ENCODE peak calls at places on chromosomes 6 and 20, in ten cellular contexts. One of them, this sample, is unnamed.

GRCh38 chr20:35011589-35012226 is 56.0 kb downstream of the MYH7B start:
- DNase-seq in transverse colon: no peak
- DNase-seq in astrocyte: no peak
- DNase-seq in CD4-positive, alpha-beta memory T cell: no peak
- DNase-seq in neural progenitor cell: no peak
- DNase-seq in IMR-90: no peak
- DNase-seq in neuronal stem cell: no peak
- DNase-seq in A549: no peak
- DNase-seq in ascending aorta: no peak
- DNase-seq in AG04450: no peak
- DNase-seq in this sample: no peak

GRCh38 chr6:10393544-10394225 is 21.2 kb downstream of the TFAP2A start:
- DNase-seq in transverse colon: no peak
- DNase-seq in neural progenitor cell: no peak
- DNase-seq in neuronal stem cell: peak
- DNase-seq in AG04450: no peak
- DNase-seq in CD4-positive, alpha-beta memory T cell: no peak
- DNase-seq in A549: no peak
- DNase-seq in ascending aorta: no peak
- DNase-seq in IMR-90: no peak
- DNase-seq in astrocyte: no peak
- DNase-seq in this sample: no peak

GRCh38 chr6:227074-227782 is 65.1 kb upstream of the DUSP22 start:
- DNase-seq in neural progenitor cell: no peak
- DNase-seq in CD4-positive, alpha-beta memory T cell: no peak
- DNase-seq in transverse colon: peak
- DNase-seq in ascending aorta: no peak
- DNase-seq in A549: no peak
- DNase-seq in AG04450: no peak
- DNase-seq in astrocyte: no peak
- DNase-seq in IMR-90: no peak
- DNase-seq in neuronal stem cell: no peak
- DNase-seq in this sample: no peak

GRCh38 chr6:11065436-11066202 is 21.5 kb upstream of the ELOVL2 start:
- DNase-seq in astrocyte: no peak
- DNase-seq in neuronal stem cell: no peak
- DNase-seq in CD4-positive, alpha-beta memory T cell: no peak
- DNase-seq in transverse colon: no peak
- DNase-seq in ascending aorta: no peak
- DNase-seq in A549: no peak
- DNase-seq in neural progenitor cell: no peak
- DNase-seq in IMR-90: no peak
- DNase-seq in AG04450: no peak
- DNase-seq in this sample: no peak

GRCh38 chr6:106519460-106520394 is 109.6 kb downstream of the RTN4IP1 start:
- DNase-seq in transverse colon: peak
- DNase-seq in neural progenitor cell: no peak
- DNase-seq in ascending aorta: no peak
- DNase-seq in AG04450: peak
- DNase-seq in neuronal stem cell: no peak
- DNase-seq in A549: peak
- DNase-seq in astrocyte: peak
- DNase-seq in IMR-90: peak
- DNase-seq in CD4-positive, alpha-beta memory T cell: peak
- DNase-seq in this sample: peak

GRCh38 chr20:44209691-44210421 is 715 bp downstream of the OSER1 start:
- DNase-seq in astrocyte: peak
- DNase-seq in A549: peak
- DNase-seq in transverse colon: no peak
- DNase-seq in IMR-90: peak
- DNase-seq in AG04450: no peak
- DNase-seq in neuronal stem cell: peak
- DNase-seq in CD4-positive, alpha-beta memory T cell: peak
- DNase-seq in neural progenitor cell: peak
- DNase-seq in ascending aorta: peak
- DNase-seq in this sample: no peak

GRCh38 chr20:50717974-50718761 is 13.2 kb upstream of the PARD6B start:
- DNase-seq in CD4-positive, alpha-beta memory T cell: no peak
- DNase-seq in neural progenitor cell: no peak
- DNase-seq in ascending aorta: peak
- DNase-seq in AG04450: no peak
- DNase-seq in neuronal stem cell: no peak
- DNase-seq in transverse colon: no peak
- DNase-seq in A549: peak
- DNase-seq in astrocyte: no peak
- DNase-seq in IMR-90: no peak
- DNase-seq in this sample: no peak

GRCh38 chr20:50670126-50670862 is 21.0 kb downstream of the RIPOR3 start:
- DNase-seq in neuronal stem cell: no peak
- DNase-seq in A549: peak
- DNase-seq in IMR-90: peak
- DNase-seq in astrocyte: no peak
- DNase-seq in neural progenitor cell: no peak
- DNase-seq in AG04450: no peak
- DNase-seq in CD4-positive, alpha-beta memory T cell: no peak
- DNase-seq in ascending aorta: no peak
- DNase-seq in transverse colon: no peak
- DNase-seq in this sample: no peak

GRCh38 chr6:125586074-125586473 is 163.4 kb upstream of the HEY2 start:
- DNase-seq in neural progenitor cell: no peak
- DNase-seq in AG04450: no peak
- DNase-seq in astrocyte: peak
- DNase-seq in IMR-90: peak
- DNase-seq in CD4-positive, alpha-beta memory T cell: no peak
- DNase-seq in ascending aorta: no peak
- DNase-seq in A549: peak
- DNase-seq in transverse colon: no peak
- DNase-seq in neuronal stem cell: no peak
- DNase-seq in this sample: no peak

GRCh38 chr20:15742076-15742475 is 831.2 kb downstream of the KIF16B start:
- DNase-seq in AG04450: no peak
- DNase-seq in neuronal stem cell: no peak
- DNase-seq in ascending aorta: no peak
- DNase-seq in transverse colon: no peak
- DNase-seq in CD4-positive, alpha-beta memory T cell: no peak
- DNase-seq in IMR-90: no peak
- DNase-seq in astrocyte: no peak
- DNase-seq in A549: no peak
- DNase-seq in neural progenitor cell: no peak
- DNase-seq in this sample: no peak

GRCh38 chr6:16723833-16724232 is 37.4 kb downstream of the ATXN1 start:
- DNase-seq in CD4-positive, alpha-beta memory T cell: no peak
- DNase-seq in ascending aorta: peak
- DNase-seq in transverse colon: no peak
- DNase-seq in A549: peak
- DNase-seq in IMR-90: peak
- DNase-seq in neural progenitor cell: no peak
- DNase-seq in astrocyte: peak
- DNase-seq in AG04450: peak
- DNase-seq in neuronal stem cell: no peak
- DNase-seq in this sample: no peak

GRCh38 chr6:26064619-26065257 is 22.5 kb upstream of the HFE start:
- DNase-seq in astrocyte: peak
- DNase-seq in IMR-90: peak
- DNase-seq in A549: peak
- DNase-seq in neural progenitor cell: peak
- DNase-seq in CD4-positive, alpha-beta memory T cell: peak
- DNase-seq in transverse colon: no peak
- DNase-seq in AG04450: peak
- DNase-seq in neuronal stem cell: no peak
- DNase-seq in ascending aorta: no peak
- DNase-seq in this sample: peak

DNA sequence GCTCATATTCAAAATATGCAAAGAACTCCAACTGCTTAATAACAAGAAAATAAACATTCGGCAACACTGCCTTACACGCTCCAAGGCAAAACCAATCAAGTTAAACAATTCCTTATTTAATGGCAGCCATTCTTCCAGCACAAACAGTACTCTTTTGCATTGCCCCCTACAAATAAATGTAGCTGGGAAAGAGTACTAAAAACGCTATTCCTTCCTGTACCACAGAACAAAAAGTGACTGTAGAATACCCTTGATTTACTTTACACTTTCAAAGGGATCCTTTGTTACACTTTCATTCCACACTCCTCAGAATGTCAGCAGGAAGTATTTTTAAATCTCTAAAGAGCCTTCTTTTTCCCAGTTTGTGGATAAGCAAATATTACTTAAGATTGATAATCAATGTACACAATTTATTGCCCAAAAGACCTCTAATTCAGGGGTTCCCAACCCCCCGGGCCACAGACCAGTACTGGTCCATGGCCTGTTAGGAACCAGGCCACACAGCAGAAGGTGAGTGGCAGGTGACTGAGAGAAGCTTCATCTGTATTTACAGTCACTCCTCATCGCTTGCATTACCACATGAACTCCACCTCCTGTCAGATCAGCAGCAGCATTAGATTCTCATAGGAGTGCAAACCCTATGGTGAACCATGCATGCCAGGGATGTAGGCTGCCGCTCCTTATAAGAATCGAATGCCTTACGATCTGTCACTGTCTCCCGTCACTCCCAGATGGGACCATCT is 51.6 kb downstream of the MBOAT1 start:
- DNase-seq in neuronal stem cell: no peak
- DNase-seq in neural progenitor cell: no peak
- DNase-seq in transverse colon: no peak
- DNase-seq in AG04450: no peak
- DNase-seq in CD4-positive, alpha-beta memory T cell: no peak
- DNase-seq in A549: no peak
- DNase-seq in IMR-90: no peak
- DNase-seq in astrocyte: no peak
- DNase-seq in ascending aorta: no peak
- DNase-seq in this sample: no peak
- H3K27ac ChIP-seq in neuronal stem cell: no peak
- H3K27ac ChIP-seq in neural progenitor cell: no peak
- H3K27ac ChIP-seq in transverse colon: peak
- H3K27ac ChIP-seq in AG04450: no peak
- H3K27ac ChIP-seq in CD4-positive, alpha-beta memory T cell: no peak
- H3K27ac ChIP-seq in A549: no peak
- H3K27ac ChIP-seq in IMR-90: no peak
- H3K27ac ChIP-seq in astrocyte: no peak
- H3K27ac ChIP-seq in ascending aorta: no peak
- H3K27ac ChIP-seq in this sample: no peak

GRCh38 chr6:121506761-121507754 is 71.6 kb downstream of the GJA1 start:
- DNase-seq in AG04450: peak
- DNase-seq in neuronal stem cell: no peak
- DNase-seq in A549: no peak
- DNase-seq in ascending aorta: no peak
- DNase-seq in CD4-positive, alpha-beta memory T cell: no peak
- DNase-seq in astrocyte: peak
- DNase-seq in transverse colon: no peak
- DNase-seq in neural progenitor cell: no peak
- DNase-seq in IMR-90: peak
- DNase-seq in this sample: no peak
- H3K27ac ChIP-seq in AG04450: peak
- H3K27ac ChIP-seq in neuronal stem cell: no peak
- H3K27ac ChIP-seq in A549: peak
- H3K27ac ChIP-seq in ascending aorta: no peak
- H3K27ac ChIP-seq in CD4-positive, alpha-beta memory T cell: no peak
- H3K27ac ChIP-seq in astrocyte: peak
- H3K27ac ChIP-seq in transverse colon: no peak
- H3K27ac ChIP-seq in neural progenitor cell: no peak
- H3K27ac ChIP-seq in IMR-90: peak
- H3K27ac ChIP-seq in this sample: no peak

GRCh38 chr6:15402401-15403045 is 156.7 kb downstream of the JARID2 start:
- DNase-seq in IMR-90: peak
- DNase-seq in neuronal stem cell: no peak
- DNase-seq in transverse colon: no peak
- DNase-seq in AG04450: no peak
- DNase-seq in astrocyte: no peak
- DNase-seq in CD4-positive, alpha-beta memory T cell: no peak
- DNase-seq in ascending aorta: no peak
- DNase-seq in neural progenitor cell: no peak
- DNase-seq in A549: no peak
- DNase-seq in this sample: no peak
- H3K27ac ChIP-seq in IMR-90: no peak
- H3K27ac ChIP-seq in neuronal stem cell: no peak
- H3K27ac ChIP-seq in transverse colon: peak
- H3K27ac ChIP-seq in AG04450: no peak
- H3K27ac ChIP-seq in astrocyte: no peak
- H3K27ac ChIP-seq in CD4-positive, alpha-beta memory T cell: no peak
- H3K27ac ChIP-seq in ascending aorta: no peak
- H3K27ac ChIP-seq in neural progenitor cell: no peak
- H3K27ac ChIP-seq in A549: no peak
- H3K27ac ChIP-seq in this sample: no peak

GRCh38 chr6:152946484-152946883 is 36.4 kb downstream of the FBXO5 start:
- DNase-seq in neuronal stem cell: no peak
- DNase-seq in neural progenitor cell: no peak
- DNase-seq in transverse colon: no peak
- DNase-seq in CD4-positive, alpha-beta memory T cell: no peak
- DNase-seq in AG04450: no peak
- DNase-seq in astrocyte: no peak
- DNase-seq in ascending aorta: no peak
- DNase-seq in IMR-90: no peak
- DNase-seq in A549: no peak
- DNase-seq in this sample: no peak

GRCh38 chr6:152952866-152953509 is 29.9 kb downstream of the FBXO5 start:
- DNase-seq in IMR-90: peak
- DNase-seq in neural progenitor cell: peak
- DNase-seq in CD4-positive, alpha-beta memory T cell: no peak
- DNase-seq in ascending aorta: no peak
- DNase-seq in transverse colon: no peak
- DNase-seq in AG04450: no peak
- DNase-seq in A549: peak
- DNase-seq in neuronal stem cell: no peak
- DNase-seq in astrocyte: peak
- DNase-seq in this sample: no peak

GRCh38 chr6:152952045-152952444 is 30.8 kb downstream of the FBXO5 start:
- DNase-seq in CD4-positive, alpha-beta memory T cell: no peak
- DNase-seq in A549: no peak
- DNase-seq in neuronal stem cell: no peak
- DNase-seq in transverse colon: no peak
- DNase-seq in ascending aorta: no peak
- DNase-seq in neural progenitor cell: no peak
- DNase-seq in IMR-90: peak
- DNase-seq in AG04450: no peak
- DNase-seq in astrocyte: peak
- DNase-seq in this sample: no peak

GRCh38 chr6:152950240-152950639 is 32.6 kb downstream of the FBXO5 start:
- DNase-seq in CD4-positive, alpha-beta memory T cell: no peak
- DNase-seq in ascending aorta: no peak
- DNase-seq in A549: no peak
- DNase-seq in neuronal stem cell: no peak
- DNase-seq in AG04450: no peak
- DNase-seq in astrocyte: no peak
- DNase-seq in IMR-90: no peak
- DNase-seq in neural progenitor cell: no peak
- DNase-seq in transverse colon: no peak
- DNase-seq in this sample: no peak

DNA sequence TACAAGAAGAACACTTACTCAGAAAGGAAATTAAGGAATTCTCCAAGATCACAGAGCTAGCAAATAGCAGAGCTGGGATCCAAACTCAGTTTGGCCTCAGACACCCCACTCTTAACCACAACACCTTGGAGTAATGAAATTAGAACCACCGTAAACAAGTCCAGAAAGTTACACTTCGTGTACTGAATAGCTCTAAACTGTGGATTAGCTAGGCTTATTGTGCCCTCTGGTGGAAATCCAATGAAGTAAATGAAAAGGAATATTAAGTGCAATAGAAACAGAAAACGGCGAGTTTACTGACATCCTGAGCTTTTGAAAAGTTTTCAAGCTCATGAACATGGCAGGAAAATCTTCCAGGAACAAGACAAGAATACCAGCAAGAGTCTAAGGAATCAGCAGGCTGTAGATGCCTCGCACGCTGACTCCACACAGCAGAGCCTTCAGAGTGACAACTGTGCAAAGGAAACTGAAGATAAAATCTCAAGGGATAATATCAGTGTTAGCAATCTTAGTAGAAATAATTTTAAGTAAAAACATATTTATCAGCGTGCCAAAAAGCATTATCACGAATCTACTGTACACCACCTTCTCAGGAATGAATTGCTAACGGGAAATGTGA is 34.6 kb downstream of the FBXO5 start:
- DNase-seq in A549: peak
- DNase-seq in ascending aorta: no peak
- DNase-seq in astrocyte: peak
- DNase-seq in IMR-90: peak
- DNase-seq in CD4-positive, alpha-beta memory T cell: peak
- DNase-seq in AG04450: peak
- DNase-seq in transverse colon: no peak
- DNase-seq in neuronal stem cell: peak
- DNase-seq in neural progenitor cell: peak
- DNase-seq in this sample: no peak
- H3K27ac ChIP-seq in A549: no peak
- H3K27ac ChIP-seq in ascending aorta: no peak
- H3K27ac ChIP-seq in astrocyte: no peak
- H3K27ac ChIP-seq in IMR-90: no peak
- H3K27ac ChIP-seq in CD4-positive, alpha-beta memory T cell: no peak
- H3K27ac ChIP-seq in AG04450: no peak
- H3K27ac ChIP-seq in transverse colon: no peak
- H3K27ac ChIP-seq in neuronal stem cell: no peak
- H3K27ac ChIP-seq in neural progenitor cell: no peak
- H3K27ac ChIP-seq in this sample: no peak

This sample was measured in CD4-positive, CD25-positive, alpha-beta regulatory T cell.